ENCODE peak calls at places on chromosomes 3 and 15, in six cellular contexts. One of them, this sample, is unnamed.

GRCh38 chr15:58212909-58213526 is 74.8 kb downstream of the AQP9 start:
- DNase-seq in IMR-90: peak
- DNase-seq in A549: peak
- DNase-seq in HEK293T: peak
- DNase-seq in GM12878: no peak
- DNase-seq in K562: peak
- DNase-seq in this sample: peak

GRCh38 chr15:101781927-101782326 is 21.4 kb upstream of the OR4F6 start:
- DNase-seq in IMR-90: no peak
- DNase-seq in A549: no peak
- DNase-seq in HEK293T: no peak
- DNase-seq in GM12878: no peak
- DNase-seq in K562: peak
- DNase-seq in this sample: no peak

GRCh38 chr15:72864681-72865080 is 81.1 kb upstream of the ADPGK start:
- DNase-seq in IMR-90: no peak
- DNase-seq in A549: no peak
- DNase-seq in HEK293T: no peak
- DNase-seq in GM12878: no peak
- DNase-seq in K562: no peak
- DNase-seq in this sample: no peak

GRCh38 chr3:118128886-118129285 is 905.8 kb downstream of the IGSF11 start:
- DNase-seq in IMR-90: peak
- DNase-seq in A549: no peak
- DNase-seq in HEK293T: no peak
- DNase-seq in GM12878: no peak
- DNase-seq in K562: no peak
- DNase-seq in this sample: no peak

GRCh38 chr15:41621200-41622193 is 38.7 kb upstream of the MGA start:
- DNase-seq in IMR-90: peak
- DNase-seq in A549: peak
- DNase-seq in HEK293T: peak
- DNase-seq in GM12878: peak
- DNase-seq in K562: no peak
- DNase-seq in this sample: peak

GRCh38 chr3:105634719-105635118 is 234.1 kb downstream of the CBLB start:
- DNase-seq in IMR-90: no peak
- DNase-seq in A549: no peak
- DNase-seq in HEK293T: no peak
- DNase-seq in GM12878: no peak
- DNase-seq in K562: no peak
- DNase-seq in this sample: no peak

GRCh38 chr3:171673951-171674350 is 136.3 kb downstream of the PLD1 start:
- DNase-seq in IMR-90: no peak
- DNase-seq in A549: no peak
- DNase-seq in HEK293T: no peak
- DNase-seq in GM12878: no peak
- DNase-seq in K562: no peak
- DNase-seq in this sample: no peak

GRCh38 chr3:185760550-185760949 is 64.3 kb downstream of the IGF2BP2 start:
- DNase-seq in IMR-90: no peak
- DNase-seq in A549: no peak
- DNase-seq in HEK293T: no peak
- DNase-seq in GM12878: no peak
- DNase-seq in K562: no peak
- DNase-seq in this sample: no peak

GRCh38 chr15:31357148-31357547 is 30.5 kb downstream of the KLF13 start:
- DNase-seq in IMR-90: no peak
- DNase-seq in A549: no peak
- DNase-seq in HEK293T: no peak
- DNase-seq in GM12878: no peak
- DNase-seq in K562: no peak
- DNase-seq in this sample: no peak

GRCh38 chr3:125059488-125060245 is 3.9 kb upstream of the HEG1 start:
- DNase-seq in IMR-90: peak
- DNase-seq in A549: no peak
- DNase-seq in HEK293T: no peak
- DNase-seq in GM12878: no peak
- DNase-seq in K562: no peak
- DNase-seq in this sample: no peak

GRCh38 chr3:173932624-173933023 is 535.1 kb downstream of the NLGN1 start:
- DNase-seq in IMR-90: peak
- DNase-seq in A549: no peak
- DNase-seq in HEK293T: no peak
- DNase-seq in GM12878: no peak
- DNase-seq in K562: no peak
- DNase-seq in this sample: no peak

GRCh38 chr3:197456271-197457091 is 99.3 kb downstream of the BDH1 start:
- DNase-seq in IMR-90: peak
- DNase-seq in A549: peak
- DNase-seq in HEK293T: peak
- DNase-seq in GM12878: no peak
- DNase-seq in K562: peak
- DNase-seq in this sample: peak

GRCh38 chr3:56118968-56119367 is 349.3 kb downstream of the ERC2 start:
- DNase-seq in IMR-90: no peak
- DNase-seq in A549: no peak
- DNase-seq in HEK293T: no peak
- DNase-seq in GM12878: no peak
- DNase-seq in K562: no peak
- DNase-seq in this sample: no peak

GRCh38 chr3:48695113-48695753 is 9.5 kb upstream of the NCKIPSD start:
- DNase-seq in IMR-90: peak
- DNase-seq in A549: no peak
- DNase-seq in HEK293T: no peak
- DNase-seq in GM12878: no peak
- DNase-seq in K562: no peak
- DNase-seq in this sample: no peak

GRCh38 chr15:80160570-80161156 is 7.9 kb downstream of the FAH start:
- DNase-seq in IMR-90: peak
- DNase-seq in A549: no peak
- DNase-seq in HEK293T: no peak
- DNase-seq in GM12878: peak
- DNase-seq in K562: peak
- DNase-seq in this sample: peak

GRCh38 chr3:32460031-32460749 is 42.5 kb downstream of the CMTM6 start:
- DNase-seq in IMR-90: no peak
- DNase-seq in A549: no peak
- DNase-seq in HEK293T: no peak
- DNase-seq in GM12878: no peak
- DNase-seq in K562: peak
- DNase-seq in this sample: no peak

GRCh38 chr3:18297131-18297530 is 128.0 kb downstream of the SATB1 start:
- DNase-seq in IMR-90: no peak
- DNase-seq in A549: no peak
- DNase-seq in HEK293T: no peak
- DNase-seq in GM12878: no peak
- DNase-seq in K562: no peak
- DNase-seq in this sample: no peak

GRCh38 chr15:64836023-64836536 is 5.6 kb upstream of the PLEKHO2 start:
- DNase-seq in IMR-90: no peak
- DNase-seq in A549: no peak
- DNase-seq in HEK293T: no peak
- DNase-seq in GM12878: no peak
- DNase-seq in K562: no peak
- DNase-seq in this sample: no peak

GRCh38 chr15:64833690-64834089 is 8.0 kb upstream of the PLEKHO2 start:
- DNase-seq in IMR-90: no peak
- DNase-seq in A549: no peak
- DNase-seq in HEK293T: no peak
- DNase-seq in GM12878: no peak
- DNase-seq in K562: no peak
- DNase-seq in this sample: no peak

GRCh38 chr15:64841258-64842098 is at the start of gene PLEKHO2:
- DNase-seq in IMR-90: peak
- DNase-seq in A549: peak
- DNase-seq in HEK293T: peak
- DNase-seq in GM12878: peak
- DNase-seq in K562: peak
- DNase-seq in this sample: peak

GRCh38 chr15:64842099-64842940 is 605 bp downstream of the PLEKHO2 start:
- DNase-seq in IMR-90: peak
- DNase-seq in A549: peak
- DNase-seq in HEK293T: no peak
- DNase-seq in GM12878: no peak
- DNase-seq in K562: peak
- DNase-seq in this sample: no peak

DNA sequence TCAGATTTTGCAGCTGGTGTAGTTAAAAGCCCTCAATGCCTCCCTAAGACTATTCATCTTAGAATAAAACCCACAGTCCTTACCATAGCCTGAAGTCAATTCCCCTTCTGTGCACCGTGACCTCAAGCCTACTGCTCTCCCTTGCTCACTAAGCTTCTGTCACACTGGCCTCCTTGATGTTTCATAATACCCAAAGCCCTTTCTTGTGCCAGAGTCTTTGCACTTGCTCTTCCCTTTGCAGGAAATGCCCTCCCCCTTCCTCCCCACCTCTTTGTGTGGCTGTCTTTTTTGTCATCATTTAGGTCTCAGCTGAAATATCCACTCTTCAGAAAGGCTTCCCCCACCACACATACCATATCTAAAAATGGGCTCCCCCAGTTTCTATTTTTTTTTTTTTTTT is 4.2 kb upstream of the PLEKHO2 start:
- DNase-seq in IMR-90: no peak
- DNase-seq in A549: no peak
- DNase-seq in HEK293T: no peak
- DNase-seq in GM12878: no peak
- DNase-seq in K562: no peak
- DNase-seq in this sample: no peak
- TF ChIP-seq BHLHE40 in IMR-90: no peak
- TF ChIP-seq BHLHE40 in A549: no peak
- TF ChIP-seq BHLHE40 in HEK293T: no peak
- TF ChIP-seq BHLHE40 in GM12878: no peak
- TF ChIP-seq BHLHE40 in K562: no peak
- TF ChIP-seq BHLHE40 in this sample: no peak

GRCh38 chr3:162165346-162165745 is 668.7 kb downstream of the OTOL1 start:
- DNase-seq in IMR-90: peak
- DNase-seq in A549: no peak
- DNase-seq in HEK293T: no peak
- DNase-seq in GM12878: no peak
- DNase-seq in K562: no peak
- DNase-seq in this sample: no peak
- TF ChIP-seq BHLHE40 in IMR-90: no peak
- TF ChIP-seq BHLHE40 in A549: no peak
- TF ChIP-seq BHLHE40 in HEK293T: no peak
- TF ChIP-seq BHLHE40 in GM12878: no peak
- TF ChIP-seq BHLHE40 in K562: no peak
- TF ChIP-seq BHLHE40 in this sample: no peak

DNA sequence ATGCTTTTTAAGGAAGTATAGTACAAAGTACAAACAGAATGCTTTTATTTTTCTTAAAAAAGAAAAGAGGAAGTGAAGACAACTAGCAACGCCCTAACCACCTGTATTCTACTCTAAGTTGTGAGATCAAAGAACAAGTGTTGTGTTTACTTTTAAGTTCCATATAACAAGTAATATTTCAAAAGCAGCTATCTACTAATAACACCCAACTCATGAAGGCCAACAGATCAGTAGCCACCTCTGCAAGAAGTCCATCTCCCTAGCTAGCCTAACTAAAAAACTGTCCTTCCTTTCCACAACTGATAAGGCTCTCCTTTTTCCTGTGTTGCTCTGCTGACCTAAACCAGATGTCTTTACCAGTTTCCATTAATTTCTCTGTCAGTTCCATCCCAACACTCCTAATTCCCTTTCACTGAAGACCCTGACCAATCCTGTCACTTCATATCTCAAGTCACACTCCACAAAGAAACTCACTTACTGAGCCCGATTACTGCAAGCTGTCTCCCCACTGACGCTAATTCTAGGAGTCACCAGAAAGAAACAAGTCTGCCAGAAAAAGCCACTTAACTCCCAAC is 26.9 kb downstream of the PHC3 start:
- DNase-seq in IMR-90: no peak
- DNase-seq in A549: no peak
- DNase-seq in HEK293T: no peak
- DNase-seq in GM12878: peak
- DNase-seq in K562: peak
- DNase-seq in this sample: no peak
- TF ChIP-seq BHLHE40 in IMR-90: no peak
- TF ChIP-seq BHLHE40 in A549: no peak
- TF ChIP-seq BHLHE40 in HEK293T: no peak
- TF ChIP-seq BHLHE40 in GM12878: no peak
- TF ChIP-seq BHLHE40 in K562: no peak
- TF ChIP-seq BHLHE40 in this sample: no peak

GRCh38 chr3:175222356-175222755 is 363.2 kb downstream of the NAALADL2 start:
- DNase-seq in IMR-90: no peak
- DNase-seq in A549: no peak
- DNase-seq in HEK293T: no peak
- DNase-seq in GM12878: no peak
- DNase-seq in K562: no peak
- DNase-seq in this sample: no peak
- TF ChIP-seq BHLHE40 in IMR-90: no peak
- TF ChIP-seq BHLHE40 in A549: no peak
- TF ChIP-seq BHLHE40 in HEK293T: no peak
- TF ChIP-seq BHLHE40 in GM12878: no peak
- TF ChIP-seq BHLHE40 in K562: no peak
- TF ChIP-seq BHLHE40 in this sample: no peak

GRCh38 chr3:149258298-149258697 is 36.7 kb upstream of the CP start:
- DNase-seq in IMR-90: peak
- DNase-seq in A549: no peak
- DNase-seq in HEK293T: no peak
- DNase-seq in GM12878: no peak
- DNase-seq in K562: peak
- DNase-seq in this sample: no peak
- TF ChIP-seq BHLHE40 in IMR-90: no peak
- TF ChIP-seq BHLHE40 in A549: no peak
- TF ChIP-seq BHLHE40 in HEK293T: no peak
- TF ChIP-seq BHLHE40 in GM12878: no peak
- TF ChIP-seq BHLHE40 in K562: no peak
- TF ChIP-seq BHLHE40 in this sample: no peak

GRCh38 chr15:39682366-39682765 is 100.3 kb downstream of the FSIP1 start:
- DNase-seq in IMR-90: no peak
- DNase-seq in A549: no peak
- DNase-seq in HEK293T: no peak
- DNase-seq in GM12878: no peak
- DNase-seq in K562: no peak
- DNase-seq in this sample: no peak
- TF ChIP-seq BHLHE40 in IMR-90: no peak
- TF ChIP-seq BHLHE40 in A549: no peak
- TF ChIP-seq BHLHE40 in HEK293T: no peak
- TF ChIP-seq BHLHE40 in GM12878: no peak
- TF ChIP-seq BHLHE40 in K562: no peak
- TF ChIP-seq BHLHE40 in this sample: no peak

GRCh38 chr3:126100216-126100615 is 16.3 kb upstream of the SLC41A3 start:
- DNase-seq in IMR-90: no peak
- DNase-seq in A549: no peak
- DNase-seq in HEK293T: peak
- DNase-seq in GM12878: no peak
- DNase-seq in K562: no peak
- DNase-seq in this sample: no peak
- TF ChIP-seq BHLHE40 in IMR-90: no peak
- TF ChIP-seq BHLHE40 in A549: no peak
- TF ChIP-seq BHLHE40 in HEK293T: no peak
- TF ChIP-seq BHLHE40 in GM12878: no peak
- TF ChIP-seq BHLHE40 in K562: no peak
- TF ChIP-seq BHLHE40 in this sample: no peak

This sample was measured in HepG2.